ENCODE peak calls at places on chromosomes 16 and 17, in eight cellular contexts. H is EL; R is astrocyte of the cerebellum; B is activated CD4-positive, alpha-beta T cell treated with anti-CD3 and anti-CD28 coated beads for 24 hours; M is iris pigment epithelial cell; W is AG10803; O is CD8-positive, alpha-beta memory T cell; V is NCI-H774. N is an unnamed sample.
A peak's percentile ranks its signal among the peaks of the same experiment; 100 is the strongest.

GRCh38 chr16:3655030-3655790 is 719 bp downstream of the DNASE1 start:
- DNase-seq in H (no peak), R (no peak), B (no peak), M (no peak), W (no peak), O (no peak), V (no peak), N (no peak)

GRCh38 chr16:83615131-83615530 is 192.6 kb upstream of the HSBP1 start:
- DNase-seq in H (peak; percentile 31), R (no peak), B (no peak), M (peak; percentile 21), W (peak; percentile 64), O (no peak), V (no peak), N (no peak)

GRCh38 chr17:36755586-36755985 is 154.2 kb downstream of the MRM1 start:
- DNase-seq in H (peak; percentile 8), R (no peak), B (peak; percentile 22), M (peak; percentile 18), W (no peak), O (no peak), V (peak; percentile 70), N (peak; percentile 12)

GRCh38 chr16:59205403-59205802 is 471.3 kb upstream of the GOT2 start:
- DNase-seq in H (no peak), R (no peak), B (no peak), M (no peak), W (no peak), O (no peak), V (no peak), N (no peak)

GRCh38 chr16:69798466-69798865 is 36.3 kb downstream of the WWP2 start:
- DNase-seq in H (peak; percentile 16), R (no peak), B (no peak), M (no peak), W (peak; percentile 9), O (no peak), V (no peak), N (no peak)

GRCh38 chr16:56610017-56610608 is 1.7 kb downstream of the MT2A start:
- DNase-seq in H (peak; percentile 91), R (peak; percentile 60), B (peak; percentile 71), M (peak; percentile 98), W (peak; percentile 89), O (peak; percentile 52), V (no peak), N (peak; percentile 49)

GRCh38 chr17:4331614-4332013 is 34.9 kb downstream of the UBE2G1 start:
- DNase-seq in H (no peak), R (no peak), B (no peak), M (no peak), W (no peak), O (no peak), V (no peak), N (no peak)

GRCh38 chr17:76077582-76078110 is 1.3 kb upstream of the ZACN start:
- DNase-seq in H (no peak), R (no peak), B (no peak), M (no peak), W (no peak), O (no peak), V (peak; percentile 34), N (no peak)

GRCh38 chr16:10812352-10813122 is 6.1 kb downstream of the TVP23A start:
- DNase-seq in H (no peak), R (no peak), B (no peak), M (no peak), W (no peak), O (no peak), V (no peak), N (no peak)

GRCh38 chr17:49575524-49576120 is at the start of gene NXPH3:
- DNase-seq in H (peak; percentile 61), R (no peak), B (peak; percentile 67), M (no peak), W (peak; percentile 49), O (peak; percentile 38), V (peak; percentile 28), N (peak; percentile 73)

GRCh38 chr16:11432856-11433395 is 87.7 kb downstream of the RMI2 start:
- DNase-seq in H (no peak), R (no peak), B (no peak), M (no peak), W (no peak), O (no peak), V (no peak), N (no peak)

GRCh38 chr17:77467513-77467912 is 326.7 kb downstream of the SEC14L1 start:
- DNase-seq in H (no peak), R (no peak), B (no peak), M (no peak), W (no peak), O (no peak), V (no peak), N (no peak)

GRCh38 chr17:74514632-74515035 is 16.6 kb downstream of the CD300LB start:
- DNase-seq in H (no peak), R (peak; percentile 8), B (no peak), M (no peak), W (no peak), O (peak; percentile 32), V (no peak), N (no peak)

GRCh38 chr17:47305302-47305923 is 18.3 kb upstream of the EFCAB13 start:
- DNase-seq in H (peak; percentile 95), R (peak; percentile 96), B (no peak), M (peak; percentile 95), W (peak; percentile 98), O (no peak), V (no peak), N (no peak)

GRCh38 chr16:13936596-13937081 is 16.7 kb downstream of the ERCC4 start:
- DNase-seq in H (peak; percentile 74), R (no peak), B (no peak), M (peak; percentile 78), W (peak; percentile 75), O (no peak), V (no peak), N (no peak)

GRCh38 chr16:83389751-83390150 is 418.0 kb upstream of the HSBP1 start:
- DNase-seq in H (no peak), R (no peak), B (no peak), M (peak; percentile 29), W (no peak), O (no peak), V (no peak), N (no peak)

GRCh38 chr17:40490289-40490853 is 11.1 kb downstream of the TNS4 start:
- DNase-seq in H (peak; percentile 52), R (no peak), B (no peak), M (peak; percentile 91), W (peak; percentile 86), O (no peak), V (peak; percentile 10), N (no peak)

GRCh38 chr17:16406742-16407674 is 8.4 kb upstream of the TRPV2 start:
- DNase-seq in H (peak; percentile 45), R (no peak), B (no peak), M (no peak), W (no peak), O (no peak), V (no peak), N (no peak)

GRCh38 chr16:52271088-52271487 is 275.9 kb downstream of the TOX3 start:
- DNase-seq in H (no peak), R (no peak), B (no peak), M (no peak), W (no peak), O (no peak), V (no peak), N (no peak)

GRCh38 chr17:80087346-80088265 is 13.8 kb upstream of the GAA start:
- DNase-seq in H (no peak), R (no peak), B (no peak), M (no peak), W (no peak), O (no peak), V (no peak), N (no peak)

GRCh38 chr17:68053237-68054030 is 17.9 kb downstream of the KPNA2 start:
- DNase-seq in H (peak; percentile 97), R (peak; percentile 19), B (no peak), M (no peak), W (peak; percentile 99), O (no peak), V (no peak), N (no peak)

GRCh38 chr16:1932050-1933028 is 10.7 kb downstream of the MSRB1 start:
- DNase-seq in H (no peak), R (no peak), B (no peak), M (peak; percentile 10), W (no peak), O (no peak), V (no peak), N (no peak)

GRCh38 chr17:10600551-10600950 is 51.1 kb upstream of the MYH2 start:
- DNase-seq in H (peak; percentile 86), R (no peak), B (no peak), M (no peak), W (peak; percentile 74), O (no peak), V (no peak), N (no peak)

GRCh38 chr16:19502395-19503131 is 19.3 kb downstream of the GDE1 start:
- DNase-seq in H (peak; percentile 72), R (peak; percentile 68), B (peak; percentile 52), M (peak; percentile 77), W (peak; percentile 72), O (peak; percentile 38), V (peak; percentile 61), N (peak; percentile 25)

GRCh38 chr16:2839650-2840450 is 9.7 kb downstream of the ZG16B start:
- DNase-seq in H (no peak), R (no peak), B (no peak), M (no peak), W (no peak), O (no peak), V (no peak), N (no peak)

GRCh38 chr17:16922386-16923096 is 49.4 kb downstream of the TNFRSF13B start:
- DNase-seq in H (no peak), R (no peak), B (no peak), M (peak; percentile 18), W (no peak), O (no peak), V (no peak), N (no peak)

N was measured in stimulated activated effector memory CD8-positive, alpha-beta T cell treated with anti-CD3 and anti-CD28 coated beads, Interleukin-12 subunit alpha, Interleukin-12 subunit beta, amount 100 ng/mL, for 72 hours.